ENCODE peak calls at places on chromosomes 1 and 21, in eight cellular contexts. One of them, this sample, is unnamed.

GRCh38 chr1:150127868-150128267 is 21.8 kb upstream of the PLEKHO1 start:
- DNase-seq in HFFc6: no peak
- DNase-seq in foreskin fibroblast: peak; percentile 27
- DNase-seq in glutamatergic neuron: no peak
- DNase-seq in WERI-Rb-1: no peak
- DNase-seq in Panc1: no peak
- DNase-seq in astrocyte: no peak
- DNase-seq in sigmoid colon: no peak
- DNase-seq in this sample: no peak

GRCh38 chr1:187893471-187893870 is 1064.7 kb downstream of the PLA2G4A start:
- DNase-seq in HFFc6: no peak
- DNase-seq in foreskin fibroblast: no peak
- DNase-seq in glutamatergic neuron: no peak
- DNase-seq in WERI-Rb-1: no peak
- DNase-seq in Panc1: no peak
- DNase-seq in astrocyte: peak; percentile 0
- DNase-seq in sigmoid colon: no peak
- DNase-seq in this sample: no peak

GRCh38 chr1:84632975-84633427 is 57.3 kb downstream of the SSX2IP start:
- DNase-seq in HFFc6: peak; percentile 59
- DNase-seq in foreskin fibroblast: peak; percentile 77
- DNase-seq in glutamatergic neuron: no peak
- DNase-seq in WERI-Rb-1: no peak
- DNase-seq in Panc1: peak; percentile 48
- DNase-seq in astrocyte: peak; percentile 77
- DNase-seq in sigmoid colon: no peak
- DNase-seq in this sample: no peak

GRCh38 chr1:3402258-3403010 is 52.0 kb upstream of the ARHGEF16 start:
- DNase-seq in HFFc6: peak; percentile 25
- DNase-seq in foreskin fibroblast: peak; percentile 42
- DNase-seq in glutamatergic neuron: no peak
- DNase-seq in WERI-Rb-1: no peak
- DNase-seq in Panc1: no peak
- DNase-seq in astrocyte: peak; percentile 41
- DNase-seq in sigmoid colon: no peak
- DNase-seq in this sample: no peak

GRCh38 chr1:6440198-6441126 is 15.9 kb downstream of the ESPN start:
- DNase-seq in HFFc6: peak; percentile 21
- DNase-seq in foreskin fibroblast: peak; percentile 72
- DNase-seq in glutamatergic neuron: peak; percentile 76
- DNase-seq in WERI-Rb-1: peak; percentile 89
- DNase-seq in Panc1: no peak
- DNase-seq in astrocyte: peak; percentile 14
- DNase-seq in sigmoid colon: no peak
- DNase-seq in this sample: peak; percentile 78

GRCh38 chr1:203280061-203280460 is 25.3 kb upstream of the BTG2 start:
- DNase-seq in HFFc6: no peak
- DNase-seq in foreskin fibroblast: no peak
- DNase-seq in glutamatergic neuron: no peak
- DNase-seq in WERI-Rb-1: peak; percentile 9
- DNase-seq in Panc1: no peak
- DNase-seq in astrocyte: no peak
- DNase-seq in sigmoid colon: no peak
- DNase-seq in this sample: no peak

GRCh38 chr1:4652631-4653327 is 1.6 kb upstream of the AJAP1 start:
- DNase-seq in HFFc6: peak; percentile 1
- DNase-seq in foreskin fibroblast: peak; percentile 50
- DNase-seq in glutamatergic neuron: peak; percentile 63
- DNase-seq in WERI-Rb-1: peak; percentile 63
- DNase-seq in Panc1: no peak
- DNase-seq in astrocyte: no peak
- DNase-seq in sigmoid colon: no peak
- DNase-seq in this sample: peak; percentile 69

GRCh38 chr21:42160111-42160949 is 58.6 kb upstream of the ABCG1 start:
- DNase-seq in HFFc6: no peak
- DNase-seq in foreskin fibroblast: no peak
- DNase-seq in glutamatergic neuron: no peak
- DNase-seq in WERI-Rb-1: no peak
- DNase-seq in Panc1: no peak
- DNase-seq in astrocyte: no peak
- DNase-seq in sigmoid colon: peak; percentile 48
- DNase-seq in this sample: no peak

GRCh38 chr1:168360151-168360550 is 79.5 kb downstream of the TBX19 start:
- DNase-seq in HFFc6: no peak
- DNase-seq in foreskin fibroblast: peak; percentile 43
- DNase-seq in glutamatergic neuron: no peak
- DNase-seq in WERI-Rb-1: no peak
- DNase-seq in Panc1: no peak
- DNase-seq in astrocyte: peak; percentile 27
- DNase-seq in sigmoid colon: no peak
- DNase-seq in this sample: no peak

GRCh38 chr1:33477451-33477850 is 5.0 kb downstream of the ZSCAN20 start:
- DNase-seq in HFFc6: no peak
- DNase-seq in foreskin fibroblast: no peak
- DNase-seq in glutamatergic neuron: no peak
- DNase-seq in WERI-Rb-1: no peak
- DNase-seq in Panc1: no peak
- DNase-seq in astrocyte: no peak
- DNase-seq in sigmoid colon: no peak
- DNase-seq in this sample: no peak

GRCh38 chr1:42484382-42484781 is 21.3 kb downstream of the CCDC30 start:
- DNase-seq in HFFc6: peak; percentile 91
- DNase-seq in foreskin fibroblast: peak; percentile 90
- DNase-seq in glutamatergic neuron: no peak
- DNase-seq in WERI-Rb-1: peak; percentile 9
- DNase-seq in Panc1: no peak
- DNase-seq in astrocyte: peak; percentile 95
- DNase-seq in sigmoid colon: no peak
- DNase-seq in this sample: no peak

GRCh38 chr21:39429445-39429844 is 16.1 kb downstream of the LCA5L start:
- DNase-seq in HFFc6: no peak
- DNase-seq in foreskin fibroblast: no peak
- DNase-seq in glutamatergic neuron: no peak
- DNase-seq in WERI-Rb-1: no peak
- DNase-seq in Panc1: no peak
- DNase-seq in astrocyte: no peak
- DNase-seq in sigmoid colon: no peak
- DNase-seq in this sample: no peak

GRCh38 chr1:203267347-203267846 is 37.9 kb upstream of the BTG2 start:
- DNase-seq in HFFc6: peak; percentile 81
- DNase-seq in foreskin fibroblast: peak; percentile 93
- DNase-seq in glutamatergic neuron: peak; percentile 84
- DNase-seq in WERI-Rb-1: peak; percentile 96
- DNase-seq in Panc1: peak; percentile 85
- DNase-seq in astrocyte: peak; percentile 62
- DNase-seq in sigmoid colon: peak; percentile 93
- DNase-seq in this sample: peak; percentile 84

GRCh38 chr1:224488806-224489584 is 54.4 kb upstream of the WDR26 start:
- DNase-seq in HFFc6: peak; percentile 18
- DNase-seq in foreskin fibroblast: peak; percentile 70
- DNase-seq in glutamatergic neuron: no peak
- DNase-seq in WERI-Rb-1: no peak
- DNase-seq in Panc1: no peak
- DNase-seq in astrocyte: peak; percentile 40
- DNase-seq in sigmoid colon: no peak
- DNase-seq in this sample: no peak

GRCh38 chr1:79042117-79042516 is 35.6 kb upstream of the ADGRL4 start:
- DNase-seq in HFFc6: peak; percentile 60
- DNase-seq in foreskin fibroblast: peak; percentile 68
- DNase-seq in glutamatergic neuron: no peak
- DNase-seq in WERI-Rb-1: no peak
- DNase-seq in Panc1: no peak
- DNase-seq in astrocyte: peak; percentile 81
- DNase-seq in sigmoid colon: no peak
- DNase-seq in this sample: no peak

GRCh38 chr1:219784660-219785391 is 143.5 kb downstream of the SLC30A10 start:
- DNase-seq in HFFc6: no peak
- DNase-seq in foreskin fibroblast: peak; percentile 65
- DNase-seq in glutamatergic neuron: no peak
- DNase-seq in WERI-Rb-1: peak; percentile 40
- DNase-seq in Panc1: no peak
- DNase-seq in astrocyte: peak; percentile 70
- DNase-seq in sigmoid colon: no peak
- DNase-seq in this sample: no peak

GRCh38 chr1:100342391-100342790 is 9.9 kb upstream of the CDC14A start:
- DNase-seq in HFFc6: no peak
- DNase-seq in foreskin fibroblast: no peak
- DNase-seq in glutamatergic neuron: no peak
- DNase-seq in WERI-Rb-1: no peak
- DNase-seq in Panc1: no peak
- DNase-seq in astrocyte: no peak
- DNase-seq in sigmoid colon: no peak
- DNase-seq in this sample: no peak
- TF ChIP-seq CTCF in HFFc6: no peak
- TF ChIP-seq CTCF in foreskin fibroblast: no peak
- TF ChIP-seq CTCF in glutamatergic neuron: no peak
- TF ChIP-seq CTCF in WERI-Rb-1: no peak
- TF ChIP-seq CTCF in Panc1: no peak
- TF ChIP-seq CTCF in astrocyte: no peak
- TF ChIP-seq CTCF in sigmoid colon: no peak
- TF ChIP-seq CTCF in this sample: no peak

GRCh38 chr1:62782197-62782886 is 1.6 kb upstream of the ATG4C start:
- DNase-seq in HFFc6: peak; percentile 70
- DNase-seq in foreskin fibroblast: peak; percentile 80
- DNase-seq in glutamatergic neuron: no peak
- DNase-seq in WERI-Rb-1: no peak
- DNase-seq in Panc1: no peak
- DNase-seq in astrocyte: peak; percentile 26
- DNase-seq in sigmoid colon: no peak
- DNase-seq in this sample: no peak

GRCh38 chr1:62783736-62784508 is at the start of gene ATG4C:
- DNase-seq in HFFc6: peak; percentile 97
- DNase-seq in foreskin fibroblast: peak; percentile 97
- DNase-seq in glutamatergic neuron: peak; percentile 90
- DNase-seq in WERI-Rb-1: peak; percentile 97
- DNase-seq in Panc1: peak; percentile 97
- DNase-seq in astrocyte: peak; percentile 99
- DNase-seq in sigmoid colon: peak; percentile 98
- DNase-seq in this sample: peak; percentile 97

GRCh38 chr1:62790716-62791115 is 6.8 kb downstream of the ATG4C start:
- DNase-seq in HFFc6: no peak
- DNase-seq in foreskin fibroblast: no peak
- DNase-seq in glutamatergic neuron: no peak
- DNase-seq in WERI-Rb-1: no peak
- DNase-seq in Panc1: no peak
- DNase-seq in astrocyte: no peak
- DNase-seq in sigmoid colon: no peak
- DNase-seq in this sample: no peak

DNA sequence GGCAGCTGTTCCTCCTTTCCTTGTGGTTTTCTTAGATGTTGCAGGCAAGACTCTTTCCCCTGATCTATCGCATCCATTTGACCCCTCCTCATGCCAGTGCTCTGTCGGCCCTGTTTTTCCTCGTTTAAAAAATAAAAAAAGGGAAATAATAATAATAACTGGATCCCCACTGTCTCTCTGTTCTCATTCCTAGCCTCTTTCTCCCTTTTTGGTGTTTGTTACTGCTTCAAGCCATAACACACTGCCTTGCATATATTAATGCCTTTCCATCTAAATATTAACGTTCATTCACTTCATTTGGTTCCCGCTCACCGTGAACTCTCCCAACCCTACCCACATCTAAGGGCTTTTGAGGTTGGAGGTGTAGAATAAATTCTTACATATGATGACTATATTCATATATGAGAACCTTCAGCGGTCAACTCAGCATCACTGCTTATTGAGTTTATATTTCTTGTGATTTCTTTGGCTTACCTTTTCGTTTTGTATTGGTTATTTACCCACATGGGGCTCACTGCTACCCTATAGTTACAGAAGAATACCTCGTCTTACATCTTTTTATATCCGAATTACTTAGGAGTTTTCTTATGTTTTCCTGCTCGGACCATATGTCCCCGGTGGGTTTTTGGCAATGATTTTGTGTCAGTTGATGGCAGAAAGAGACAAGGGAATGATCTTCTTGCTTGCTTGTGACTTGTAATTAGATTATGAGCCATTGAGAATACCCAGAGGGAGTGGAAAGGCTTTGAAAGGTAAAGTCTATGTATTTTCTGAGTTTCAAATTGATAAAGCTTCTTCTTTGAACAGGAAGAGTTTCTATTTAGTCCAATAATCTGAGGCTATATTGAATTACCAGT is 805 bp downstream of the ATG4C start:
- DNase-seq in HFFc6: no peak
- DNase-seq in foreskin fibroblast: no peak
- DNase-seq in glutamatergic neuron: no peak
- DNase-seq in WERI-Rb-1: no peak
- DNase-seq in Panc1: no peak
- DNase-seq in astrocyte: peak; percentile 15
- DNase-seq in sigmoid colon: no peak
- DNase-seq in this sample: no peak
- TF ChIP-seq CTCF in HFFc6: no peak
- TF ChIP-seq CTCF in foreskin fibroblast: no peak
- TF ChIP-seq CTCF in glutamatergic neuron: no peak
- TF ChIP-seq CTCF in WERI-Rb-1: no peak
- TF ChIP-seq CTCF in Panc1: no peak
- TF ChIP-seq CTCF in astrocyte: no peak
- TF ChIP-seq CTCF in sigmoid colon: no peak
- TF ChIP-seq CTCF in this sample: no peak

GRCh38 chr1:192506741-192507155 is 68.8 kb upstream of the RGS1 start:
- DNase-seq in HFFc6: peak; percentile 25
- DNase-seq in foreskin fibroblast: peak; percentile 64
- DNase-seq in glutamatergic neuron: no peak
- DNase-seq in WERI-Rb-1: no peak
- DNase-seq in Panc1: no peak
- DNase-seq in astrocyte: peak; percentile 46
- DNase-seq in sigmoid colon: no peak
- DNase-seq in this sample: no peak
- TF ChIP-seq CTCF in HFFc6: peak; percentile 71
- TF ChIP-seq CTCF in foreskin fibroblast: peak; percentile 39
- TF ChIP-seq CTCF in glutamatergic neuron: no peak
- TF ChIP-seq CTCF in WERI-Rb-1: no peak
- TF ChIP-seq CTCF in Panc1: peak; percentile 19
- TF ChIP-seq CTCF in astrocyte: peak; percentile 44
- TF ChIP-seq CTCF in sigmoid colon: no peak
- TF ChIP-seq CTCF in this sample: peak; percentile 28

GRCh38 chr1:229882621-229883020 is 184.4 kb upstream of the GALNT2 start:
- DNase-seq in HFFc6: no peak
- DNase-seq in foreskin fibroblast: no peak
- DNase-seq in glutamatergic neuron: no peak
- DNase-seq in WERI-Rb-1: no peak
- DNase-seq in Panc1: no peak
- DNase-seq in astrocyte: no peak
- DNase-seq in sigmoid colon: no peak
- DNase-seq in this sample: no peak

GRCh38 chr1:229883504-229884200 is 183.4 kb upstream of the GALNT2 start:
- DNase-seq in HFFc6: no peak
- DNase-seq in foreskin fibroblast: no peak
- DNase-seq in glutamatergic neuron: no peak
- DNase-seq in WERI-Rb-1: no peak
- DNase-seq in Panc1: no peak
- DNase-seq in astrocyte: no peak
- DNase-seq in sigmoid colon: no peak
- DNase-seq in this sample: no peak

GRCh38 chr1:229885568-229886495 is 181.2 kb upstream of the GALNT2 start:
- DNase-seq in HFFc6: no peak
- DNase-seq in foreskin fibroblast: no peak
- DNase-seq in glutamatergic neuron: no peak
- DNase-seq in WERI-Rb-1: no peak
- DNase-seq in Panc1: no peak
- DNase-seq in astrocyte: no peak
- DNase-seq in sigmoid colon: no peak
- DNase-seq in this sample: no peak

GRCh38 chr1:229886636-229887035 is 180.4 kb upstream of the GALNT2 start:
- DNase-seq in HFFc6: no peak
- DNase-seq in foreskin fibroblast: no peak
- DNase-seq in glutamatergic neuron: no peak
- DNase-seq in WERI-Rb-1: no peak
- DNase-seq in Panc1: no peak
- DNase-seq in astrocyte: no peak
- DNase-seq in sigmoid colon: no peak
- DNase-seq in this sample: no peak

GRCh38 chr1:229884765-229885164 is 182.3 kb upstream of the GALNT2 start:
- DNase-seq in HFFc6: no peak
- DNase-seq in foreskin fibroblast: no peak
- DNase-seq in glutamatergic neuron: no peak
- DNase-seq in WERI-Rb-1: no peak
- DNase-seq in Panc1: no peak
- DNase-seq in astrocyte: no peak
- DNase-seq in sigmoid colon: no peak
- DNase-seq in this sample: no peak
- TF ChIP-seq CTCF in HFFc6: no peak
- TF ChIP-seq CTCF in foreskin fibroblast: no peak
- TF ChIP-seq CTCF in glutamatergic neuron: no peak
- TF ChIP-seq CTCF in WERI-Rb-1: peak; percentile 23
- TF ChIP-seq CTCF in Panc1: no peak
- TF ChIP-seq CTCF in astrocyte: no peak
- TF ChIP-seq CTCF in sigmoid colon: no peak
- TF ChIP-seq CTCF in this sample: no peak